ENCODE peak calls at places on chromosome 5, in four cellular contexts. P is astrocyte, F is HFF-Myc, T is prostate gland. V is an unnamed sample.

GRCh38 chr5:1461396-1461795 is 16.2 kb upstream of the SLC6A3 start:
- DNase-seq in P (no peak), F (no peak), T (no peak), V (no peak)

GRCh38 chr5:64210866-64211265 is 45.2 kb downstream of the RNF180 start:
- DNase-seq in P (peak), F (peak), T (no peak), V (peak)

GRCh38 chr5:139976703-139977102 is 66.4 kb downstream of the NRG2 start:
- DNase-seq in P (no peak), F (no peak), T (no peak), V (no peak)

GRCh38 chr5:36915653-36916052 is 39.1 kb downstream of the NIPBL start:
- DNase-seq in P (peak), F (no peak), T (no peak), V (peak)

GRCh38 chr5:144100702-144101101 is 69.8 kb downstream of the YIPF5 start:
- DNase-seq in P (no peak), F (no peak), T (no peak), V (no peak)

GRCh38 chr5:179773686-179774040 is 20.1 kb upstream of the LTC4S start:
- DNase-seq in P (no peak), F (no peak), T (no peak), V (no peak)

GRCh38 chr5:116824751-116825438 is 250.3 kb upstream of the SEMA6A start:
- DNase-seq in P (no peak), F (no peak), T (no peak), V (no peak)

GRCh38 chr5:135085133-135085935 is 51.3 kb upstream of the PITX1 start:
- DNase-seq in P (peak), F (no peak), T (no peak), V (no peak)

GRCh38 chr5:105213078-105213477 is 1650.5 kb upstream of the NUDT12 start:
- DNase-seq in P (no peak), F (no peak), T (no peak), V (no peak)

GRCh38 chr5:147509041-147509709 is 693 bp downstream of the DPYSL3 start:
- DNase-seq in P (no peak), F (no peak), T (no peak), V (peak)

GRCh38 chr5:130168211-130168610 is 263.9 kb downstream of the CHSY3 start:
- DNase-seq in P (peak), F (no peak), T (no peak), V (peak)

GRCh38 chr5:14357861-14358260 is 214.7 kb downstream of the TRIO start:
- DNase-seq in P (no peak), F (no peak), T (no peak), V (no peak)

GRCh38 chr5:5104550-5104949 is 35.6 kb upstream of the ADAMTS16 start:
- DNase-seq in P (no peak), F (no peak), T (no peak), V (no peak)

GRCh38 chr5:71932131-71932635 is 175.1 kb upstream of the MAP1B start:
- DNase-seq in P (peak), F (no peak), T (no peak), V (no peak)

GRCh38 chr5:150848271-150848670 is 1.9 kb downstream of the IRGM start:
- DNase-seq in P (peak), F (no peak), T (no peak), V (peak)

GRCh38 chr5:56339732-56340131 is 106.6 kb upstream of the ANKRD55 start:
- DNase-seq in P (no peak), F (no peak), T (no peak), V (no peak)

GRCh38 chr5:14155075-14155474 is 11.9 kb downstream of the TRIO start:
- DNase-seq in P (no peak), F (no peak), T (no peak), V (no peak)

GRCh38 chr5:135973323-135974018 is 18.7 kb upstream of the LECT2 start:
- DNase-seq in P (no peak), F (no peak), T (no peak), V (peak)

GRCh38 chr5:173333900-173334685 is 5.9 kb upstream of the STC2 start:
- DNase-seq in P (peak), F (no peak), T (no peak), V (peak)

GRCh38 chr5:154823605-154824004 is 26.8 kb downstream of the FAXDC2 start:
- DNase-seq in P (no peak), F (no peak), T (no peak), V (no peak)

GRCh38 chr5:53877243-53877642 is 316.8 kb downstream of the NDUFS4 start:
- DNase-seq in P (peak), F (peak), T (no peak), V (peak)

GRCh38 chr5:108531367-108532211 is 149.7 kb upstream of the FBXL17 start:
- DNase-seq in P (peak), F (no peak), T (no peak), V (no peak)

GRCh38 chr5:59460368-59461153 is 433.0 kb downstream of the PDE4D start:
- DNase-seq in P (no peak), F (no peak), T (no peak), V (no peak)

GRCh38 chr5:181173420-181174342 is 26.3 kb downstream of the OR2V2 start:
- DNase-seq in P (peak), F (peak), T (no peak), V (peak)

GRCh38 chr5:9108156-9108555 is 437.7 kb downstream of the SEMA5A start:
- DNase-seq in P (no peak), F (peak), T (no peak), V (peak)

GRCh38 chr5:170139786-170140335 is 34.2 kb downstream of the FOXI1 start:
- DNase-seq in P (no peak), F (no peak), T (no peak), V (no peak)

GRCh38 chr5:102927007-102927406 is 171.9 kb downstream of the PAM start:
- DNase-seq in P (no peak), F (no peak), T (no peak), V (no peak)

GRCh38 chr5:104890767-104891166 is 1328.2 kb upstream of the NUDT12 start:
- DNase-seq in P (no peak), F (no peak), T (no peak), V (no peak)

GRCh38 chr5:164253764-164254163 is 748.3 kb downstream of the MAT2B start:
- DNase-seq in P (no peak), F (no peak), T (no peak), V (no peak)
- H3K4me3 ChIP-seq in P (no peak), F (no peak), T (no peak), V (no peak)

DNA sequence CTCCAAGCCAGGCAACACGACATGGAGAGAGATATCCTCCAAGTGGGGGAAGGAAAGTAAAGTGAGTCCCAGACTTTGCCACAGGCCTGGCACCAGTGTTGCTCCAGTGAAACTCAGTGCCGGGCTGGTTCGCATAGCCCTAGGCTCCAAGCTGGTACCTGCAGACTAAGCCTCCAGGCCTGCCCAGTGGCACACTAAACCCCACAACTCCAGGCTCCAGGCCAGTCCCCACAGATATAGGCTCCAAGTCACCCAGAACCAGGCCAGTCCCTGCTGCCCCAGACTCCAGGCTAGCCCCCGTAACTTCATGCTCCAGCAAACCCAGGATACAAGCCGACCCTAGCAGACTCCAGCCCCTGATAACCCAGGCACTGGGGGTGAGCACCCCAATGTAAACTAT is 23.0 kb upstream of the AP3B1 start:
- DNase-seq in P (no peak), F (no peak), T (no peak), V (no peak)
- TF ChIP-seq CTCF in P (no peak), F (no peak), T (no peak), V (no peak)

DNA sequence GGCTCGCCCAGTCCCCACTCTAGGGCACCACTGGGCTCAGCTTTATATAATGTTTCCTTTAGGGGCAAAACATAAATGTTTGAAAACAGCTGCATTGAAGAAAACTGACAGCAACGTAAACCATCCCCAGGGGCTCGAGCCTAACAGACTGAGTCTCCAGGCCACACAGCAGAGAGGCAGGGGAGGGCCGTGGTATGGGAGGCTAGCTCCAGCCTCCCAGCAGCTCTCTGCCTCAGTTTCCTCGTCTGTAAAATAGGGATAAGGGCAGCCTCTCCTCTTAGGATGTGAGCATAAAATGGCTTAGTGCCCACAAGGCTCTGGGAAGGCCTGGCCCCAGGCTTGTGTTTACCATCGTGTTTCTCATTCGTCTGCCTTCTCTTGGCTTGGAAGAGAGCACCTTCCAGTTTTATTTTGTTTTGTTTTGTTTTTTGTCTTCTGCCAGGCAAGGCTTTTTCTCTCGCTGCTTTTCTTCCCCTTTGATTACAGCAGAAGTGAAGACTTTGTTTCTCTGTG is 2.7 kb downstream of the ANKRD33B start:
- DNase-seq in P (no peak), F (no peak), T (no peak), V (no peak)
- H3K4me3 ChIP-seq in P (no peak), F (peak), T (no peak), V (peak)

DNA sequence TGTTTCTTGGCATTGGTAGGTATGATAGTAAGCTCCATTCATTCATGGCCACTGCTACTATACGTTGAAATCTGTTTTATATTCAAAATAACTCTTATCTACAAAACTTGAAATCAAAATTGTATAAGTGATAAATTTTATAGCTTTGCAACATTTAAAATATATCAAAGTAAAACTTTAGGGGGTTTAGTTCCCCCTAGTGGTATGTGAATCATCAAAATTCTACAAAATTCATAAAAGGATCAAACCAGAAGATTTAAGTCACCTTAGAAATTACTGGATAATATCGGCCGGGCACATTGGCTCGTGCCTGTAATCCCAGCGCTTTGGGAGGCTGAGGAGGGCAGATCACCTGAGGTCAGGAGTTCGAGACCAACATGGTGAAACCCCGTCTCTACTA is 243.0 kb upstream of the CDH18 start:
- DNase-seq in P (no peak), F (no peak), T (no peak), V (no peak)
- TF ChIP-seq CTCF in P (no peak), F (no peak), T (no peak), V (no peak)

GRCh38 chr5:73233053-73233460 is 60.1 kb downstream of the TMEM174 start:
- DNase-seq in P (no peak), F (no peak), T (no peak), V (no peak)

GRCh38 chr5:73238873-73239272 is 65.9 kb downstream of the TMEM174 start:
- DNase-seq in P (no peak), F (no peak), T (no peak), V (no peak)

GRCh38 chr5:73234156-73234555 is 61.2 kb downstream of the TMEM174 start:
- DNase-seq in P (no peak), F (no peak), T (no peak), V (no peak)

GRCh38 chr5:73233461-73234151 is 60.6 kb downstream of the TMEM174 start:
- DNase-seq in P (no peak), F (no peak), T (no peak), V (no peak)

GRCh38 chr5:73236541-73237128 is 63.6 kb downstream of the TMEM174 start:
- DNase-seq in P (no peak), F (no peak), T (no peak), V (no peak)
- H3K4me3 ChIP-seq in P (no peak), F (no peak), T (no peak), V (no peak)

V was measured in fibroblast of mammary gland.